ENCODE peak calls at places on chromosomes 4 and X, in six cellular contexts. One of them, this sample, is unnamed.
A peak's percentile ranks its signal among the peaks of the same experiment; 100 is the strongest.

GRCh38 chrX:24207826-24208225 is 58.3 kb downstream of the ZFX start:
- DNase-seq in fibroblast of mammary gland: peak; percentile 18
- DNase-seq in T47D: no peak
- DNase-seq in T-helper 17 cell: no peak
- DNase-seq in iPS-NIHi11: no peak
- DNase-seq in coronary artery: no peak
- DNase-seq in this sample: no peak

GRCh38 chr4:5470318-5470889 is 238.0 kb downstream of the EVC2 start:
- DNase-seq in fibroblast of mammary gland: no peak
- DNase-seq in T47D: no peak
- DNase-seq in T-helper 17 cell: no peak
- DNase-seq in iPS-NIHi11: no peak
- DNase-seq in coronary artery: peak; percentile 28
- DNase-seq in this sample: no peak

GRCh38 chr4:155164705-155165104 is 43.7 kb upstream of the NPY2R start:
- DNase-seq in fibroblast of mammary gland: no peak
- DNase-seq in T47D: no peak
- DNase-seq in T-helper 17 cell: no peak
- DNase-seq in iPS-NIHi11: no peak
- DNase-seq in coronary artery: no peak
- DNase-seq in this sample: no peak

GRCh38 chr4:25925486-25926201 is 11.6 kb downstream of the SMIM20 start:
- DNase-seq in fibroblast of mammary gland: peak; percentile 58
- DNase-seq in T47D: no peak
- DNase-seq in T-helper 17 cell: no peak
- DNase-seq in iPS-NIHi11: peak; percentile 57
- DNase-seq in coronary artery: no peak
- DNase-seq in this sample: no peak

GRCh38 chrX:15947648-15948317 is 93.2 kb upstream of the AP1S2 start:
- DNase-seq in fibroblast of mammary gland: peak; percentile 68
- DNase-seq in T47D: no peak
- DNase-seq in T-helper 17 cell: no peak
- DNase-seq in iPS-NIHi11: peak; percentile 48
- DNase-seq in coronary artery: no peak
- DNase-seq in this sample: no peak

GRCh38 chr4:6368096-6368495 is 98.4 kb downstream of the WFS1 start:
- DNase-seq in fibroblast of mammary gland: no peak
- DNase-seq in T47D: no peak
- DNase-seq in T-helper 17 cell: no peak
- DNase-seq in iPS-NIHi11: no peak
- DNase-seq in coronary artery: no peak
- DNase-seq in this sample: no peak

GRCh38 chr4:180923476-180923875 is 1319.7 kb upstream of the TENM3 start:
- DNase-seq in fibroblast of mammary gland: peak; percentile 63
- DNase-seq in T47D: no peak
- DNase-seq in T-helper 17 cell: no peak
- DNase-seq in iPS-NIHi11: no peak
- DNase-seq in coronary artery: no peak
- DNase-seq in this sample: no peak

GRCh38 chr4:110487873-110488272 is 11.9 kb downstream of the ENPEP start:
- DNase-seq in fibroblast of mammary gland: peak; percentile 32
- DNase-seq in T47D: no peak
- DNase-seq in T-helper 17 cell: no peak
- DNase-seq in iPS-NIHi11: no peak
- DNase-seq in coronary artery: no peak
- DNase-seq in this sample: no peak

GRCh38 chr4:108512615-108513505 is 107.5 kb upstream of the RPL34 start:
- DNase-seq in fibroblast of mammary gland: peak; percentile 59
- DNase-seq in T47D: peak; percentile 2
- DNase-seq in T-helper 17 cell: no peak
- DNase-seq in iPS-NIHi11: peak; percentile 55
- DNase-seq in coronary artery: no peak
- DNase-seq in this sample: peak; percentile 51

GRCh38 chr4:114601304-114602052 is 2.9 kb downstream of the UGT8 start:
- DNase-seq in fibroblast of mammary gland: no peak
- DNase-seq in T47D: no peak
- DNase-seq in T-helper 17 cell: no peak
- DNase-seq in iPS-NIHi11: no peak
- DNase-seq in coronary artery: no peak
- DNase-seq in this sample: no peak

GRCh38 chrX:136647969-136648368 is at the start of gene CD40LG:
- DNase-seq in fibroblast of mammary gland: no peak
- DNase-seq in T47D: no peak
- DNase-seq in T-helper 17 cell: no peak
- DNase-seq in iPS-NIHi11: no peak
- DNase-seq in coronary artery: no peak
- DNase-seq in this sample: no peak

GRCh38 chrX:23228950-23229448 is 105.7 kb upstream of the PTCHD1 start:
- DNase-seq in fibroblast of mammary gland: no peak
- DNase-seq in T47D: no peak
- DNase-seq in T-helper 17 cell: no peak
- DNase-seq in iPS-NIHi11: no peak
- DNase-seq in coronary artery: no peak
- DNase-seq in this sample: no peak

GRCh38 chrX:125340508-125340907 is 20.8 kb downstream of the TEX13C start:
- DNase-seq in fibroblast of mammary gland: no peak
- DNase-seq in T47D: no peak
- DNase-seq in T-helper 17 cell: no peak
- DNase-seq in iPS-NIHi11: no peak
- DNase-seq in coronary artery: no peak
- DNase-seq in this sample: no peak

GRCh38 chrX:70444326-70445196 is at the start of gene DLG3:
- DNase-seq in fibroblast of mammary gland: peak; percentile 29
- DNase-seq in T47D: no peak
- DNase-seq in T-helper 17 cell: no peak
- DNase-seq in iPS-NIHi11: peak; percentile 73
- DNase-seq in coronary artery: no peak
- DNase-seq in this sample: no peak

GRCh38 chr4:144449623-144450022 is 196.3 kb upstream of the HHIP start:
- DNase-seq in fibroblast of mammary gland: peak; percentile 72
- DNase-seq in T47D: no peak
- DNase-seq in T-helper 17 cell: no peak
- DNase-seq in iPS-NIHi11: no peak
- DNase-seq in coronary artery: peak; percentile 74
- DNase-seq in this sample: no peak

GRCh38 chr4:121726642-121727268 is 30.0 kb upstream of the ANXA5 start:
- DNase-seq in fibroblast of mammary gland: peak; percentile 82
- DNase-seq in T47D: no peak
- DNase-seq in T-helper 17 cell: no peak
- DNase-seq in iPS-NIHi11: peak; percentile 57
- DNase-seq in coronary artery: no peak
- DNase-seq in this sample: peak; percentile 33

GRCh38 chr4:1285790-1286553 is 3.7 kb upstream of the MAEA start:
- DNase-seq in fibroblast of mammary gland: peak; percentile 40
- DNase-seq in T47D: no peak
- DNase-seq in T-helper 17 cell: no peak
- DNase-seq in iPS-NIHi11: no peak
- DNase-seq in coronary artery: no peak
- DNase-seq in this sample: no peak

GRCh38 chr4:8534129-8534528 is 46.1 kb upstream of the GPR78 start:
- DNase-seq in fibroblast of mammary gland: peak; percentile 24
- DNase-seq in T47D: peak; percentile 35
- DNase-seq in T-helper 17 cell: no peak
- DNase-seq in iPS-NIHi11: peak; percentile 69
- DNase-seq in coronary artery: no peak
- DNase-seq in this sample: peak; percentile 91

GRCh38 chr4:189519189-189519588 is 421.5 kb upstream of the FRG1 start:
- DNase-seq in fibroblast of mammary gland: no peak
- DNase-seq in T47D: no peak
- DNase-seq in T-helper 17 cell: no peak
- DNase-seq in iPS-NIHi11: no peak
- DNase-seq in coronary artery: no peak
- DNase-seq in this sample: no peak

GRCh38 chr4:146654976-146655761 is 16.5 kb downstream of the POU4F2 start:
- DNase-seq in fibroblast of mammary gland: peak; percentile 11
- DNase-seq in T47D: no peak
- DNase-seq in T-helper 17 cell: no peak
- DNase-seq in iPS-NIHi11: peak; percentile 60
- DNase-seq in coronary artery: no peak
- DNase-seq in this sample: no peak

GRCh38 chr4:5257086-5257485 is 205.8 kb downstream of the STK32B start:
- DNase-seq in fibroblast of mammary gland: no peak
- DNase-seq in T47D: no peak
- DNase-seq in T-helper 17 cell: no peak
- DNase-seq in iPS-NIHi11: no peak
- DNase-seq in coronary artery: no peak
- DNase-seq in this sample: no peak

GRCh38 chr4:151808120-151808529 is 47.3 kb upstream of the GATB start:
- DNase-seq in fibroblast of mammary gland: peak; percentile 37
- DNase-seq in T47D: no peak
- DNase-seq in T-helper 17 cell: no peak
- DNase-seq in iPS-NIHi11: no peak
- DNase-seq in coronary artery: no peak
- DNase-seq in this sample: no peak

GRCh38 chr4:113560579-113560978 is 201.0 kb downstream of the CAMK2D start:
- DNase-seq in fibroblast of mammary gland: no peak
- DNase-seq in T47D: no peak
- DNase-seq in T-helper 17 cell: no peak
- DNase-seq in iPS-NIHi11: no peak
- DNase-seq in coronary artery: no peak
- DNase-seq in this sample: no peak

GRCh38 chrX:86845101-86845500 is 672.5 kb upstream of the KLHL4 start:
- DNase-seq in fibroblast of mammary gland: no peak
- DNase-seq in T47D: no peak
- DNase-seq in T-helper 17 cell: no peak
- DNase-seq in iPS-NIHi11: no peak
- DNase-seq in coronary artery: no peak
- DNase-seq in this sample: no peak

GRCh38 chr4:150308824-150309472 is 230.7 kb downstream of the DCLK2 start:
- DNase-seq in fibroblast of mammary gland: peak; percentile 65
- DNase-seq in T47D: no peak
- DNase-seq in T-helper 17 cell: no peak
- DNase-seq in iPS-NIHi11: no peak
- DNase-seq in coronary artery: no peak
- DNase-seq in this sample: no peak

GRCh38 chr4:183758006-183758734 is 99.1 kb downstream of the TRAPPC11 start:
- DNase-seq in fibroblast of mammary gland: peak; percentile 21
- DNase-seq in T47D: no peak
- DNase-seq in T-helper 17 cell: no peak
- DNase-seq in iPS-NIHi11: peak; percentile 71
- DNase-seq in coronary artery: no peak
- DNase-seq in this sample: peak; percentile 77

GRCh38 chr4:53937918-53938317 is 126.5 kb downstream of the CHIC2 start:
- DNase-seq in fibroblast of mammary gland: peak; percentile 80
- DNase-seq in T47D: no peak
- DNase-seq in T-helper 17 cell: no peak
- DNase-seq in iPS-NIHi11: no peak
- DNase-seq in coronary artery: no peak
- DNase-seq in this sample: no peak

GRCh38 chr4:3204021-3204431 is 44.9 kb upstream of the MSANTD1 start:
- DNase-seq in fibroblast of mammary gland: peak; percentile 42
- DNase-seq in T47D: no peak
- DNase-seq in T-helper 17 cell: no peak
- DNase-seq in iPS-NIHi11: no peak
- DNase-seq in coronary artery: no peak
- DNase-seq in this sample: no peak

GRCh38 chr4:171588146-171588545 is 225.1 kb upstream of the GALNTL6 start:
- DNase-seq in fibroblast of mammary gland: no peak
- DNase-seq in T47D: no peak
- DNase-seq in T-helper 17 cell: no peak
- DNase-seq in iPS-NIHi11: no peak
- DNase-seq in coronary artery: no peak
- DNase-seq in this sample: no peak

GRCh38 chr4:76809594-76810305 is 88.2 kb downstream of the SOWAHB start:
- DNase-seq in fibroblast of mammary gland: peak; percentile 42
- DNase-seq in T47D: no peak
- DNase-seq in T-helper 17 cell: no peak
- DNase-seq in iPS-NIHi11: no peak
- DNase-seq in coronary artery: no peak
- DNase-seq in this sample: no peak

GRCh38 chr4:177322881-177323280 is 13.2 kb downstream of the NEIL3 start:
- DNase-seq in fibroblast of mammary gland: no peak
- DNase-seq in T47D: no peak
- DNase-seq in T-helper 17 cell: no peak
- DNase-seq in iPS-NIHi11: no peak
- DNase-seq in coronary artery: no peak
- DNase-seq in this sample: no peak

GRCh38 chrX:110671068-110671803 is 124.4 kb downstream of the CHRDL1 start:
- DNase-seq in fibroblast of mammary gland: peak; percentile 52
- DNase-seq in T47D: no peak
- DNase-seq in T-helper 17 cell: no peak
- DNase-seq in iPS-NIHi11: no peak
- DNase-seq in coronary artery: no peak
- DNase-seq in this sample: no peak

GRCh38 chr4:138706206-138706605 is 309.4 kb upstream of the NOCT start:
- DNase-seq in fibroblast of mammary gland: no peak
- DNase-seq in T47D: no peak
- DNase-seq in T-helper 17 cell: no peak
- DNase-seq in iPS-NIHi11: no peak
- DNase-seq in coronary artery: no peak
- DNase-seq in this sample: no peak

GRCh38 chr4:169810325-169811323 is 52.9 kb upstream of the HPF1 start:
- DNase-seq in fibroblast of mammary gland: peak; percentile 85
- DNase-seq in T47D: peak; percentile 42
- DNase-seq in T-helper 17 cell: no peak
- DNase-seq in iPS-NIHi11: peak; percentile 74
- DNase-seq in coronary artery: no peak
- DNase-seq in this sample: peak; percentile 86

GRCh38 chr4:105389167-105389566 is 84.7 kb downstream of the PPA2 start:
- DNase-seq in fibroblast of mammary gland: no peak
- DNase-seq in T47D: no peak
- DNase-seq in T-helper 17 cell: no peak
- DNase-seq in iPS-NIHi11: no peak
- DNase-seq in coronary artery: no peak
- DNase-seq in this sample: no peak

GRCh38 chrX:103488794-103489193 is 30.5 kb downstream of the RAB40A start:
- DNase-seq in fibroblast of mammary gland: no peak
- DNase-seq in T47D: no peak
- DNase-seq in T-helper 17 cell: no peak
- DNase-seq in iPS-NIHi11: no peak
- DNase-seq in coronary artery: no peak
- DNase-seq in this sample: no peak

GRCh38 chr4:102868153-102868781 is 525 bp upstream of the CISD2 start:
- DNase-seq in fibroblast of mammary gland: no peak
- DNase-seq in T47D: no peak
- DNase-seq in T-helper 17 cell: no peak
- DNase-seq in iPS-NIHi11: no peak
- DNase-seq in coronary artery: no peak
- DNase-seq in this sample: no peak

GRCh38 chr4:88732714-88733368 is 35.2 kb upstream of the NAP1L5 start:
- DNase-seq in fibroblast of mammary gland: no peak
- DNase-seq in T47D: no peak
- DNase-seq in T-helper 17 cell: no peak
- DNase-seq in iPS-NIHi11: no peak
- DNase-seq in coronary artery: no peak
- DNase-seq in this sample: no peak

GRCh38 chr4:99054428-99054994 is 34.1 kb downstream of the ADH5 start:
- DNase-seq in fibroblast of mammary gland: no peak
- DNase-seq in T47D: no peak
- DNase-seq in T-helper 17 cell: no peak
- DNase-seq in iPS-NIHi11: no peak
- DNase-seq in coronary artery: no peak
- DNase-seq in this sample: no peak

This sample was measured in LNCaP clone FGC.